ENCODE peak calls at places on chromosomes 2 and 18, in seven cellular contexts. W is bronchial epithelial cell, R is cardiac fibroblast, J is BE2C, E is AG04450, G is right atrium auricular region, Y is upper lobe of left lung. B is an unnamed sample.

GRCh38 chr2:95525294-95526035 is 40.9 kb upstream of the TRIM43B start:
- DNase-seq in W (no peak), R (peak; percentile 18), J (no peak), E (no peak), G (no peak), Y (peak; percentile 77), B (no peak)

GRCh38 chr2:51068237-51068636 is 36.3 kb upstream of the NRXN1 start:
- DNase-seq in W (no peak), R (no peak), J (no peak), E (no peak), G (no peak), Y (no peak), B (no peak)

GRCh38 chr2:218005486-218005885 is 2.7 kb upstream of the TNS1 start:
- DNase-seq in W (peak; percentile 73), R (no peak), J (no peak), E (no peak), G (no peak), Y (no peak), B (no peak)

GRCh38 chr2:45857848-45858520 is 206.5 kb downstream of the PRKCE start:
- DNase-seq in W (no peak), R (no peak), J (no peak), E (no peak), G (no peak), Y (peak; percentile 19), B (no peak)

GRCh38 chr18:56068030-56068671 is 480.2 kb upstream of the TCF4 start:
- DNase-seq in W (peak; percentile 74), R (peak; percentile 33), J (peak; percentile 32), E (peak; percentile 55), G (no peak), Y (no peak), B (no peak)

GRCh38 chr2:240685771-240686371 is 3.2 kb upstream of the AQP12B start:
- DNase-seq in W (peak; percentile 6), R (no peak), J (no peak), E (no peak), G (peak; percentile 50), Y (no peak), B (no peak)

GRCh38 chr2:157822993-157823392 is 53.1 kb downstream of the ACVR1 start:
- DNase-seq in W (peak; percentile 56), R (peak; percentile 70), J (no peak), E (no peak), G (no peak), Y (no peak), B (no peak)

GRCh38 chr2:70084973-70085710 is 2.1 kb upstream of the PCBP1 start:
- DNase-seq in W (peak; percentile 85), R (no peak), J (no peak), E (no peak), G (no peak), Y (no peak), B (no peak)

GRCh38 chr18:24987271-24987932 is 364.6 kb downstream of the ZNF521 start:
- DNase-seq in W (peak; percentile 35), R (peak; percentile 16), J (no peak), E (no peak), G (peak; percentile 74), Y (no peak), B (no peak)

GRCh38 chr18:27983780-27984179 is 193.2 kb downstream of the CDH2 start:
- DNase-seq in W (no peak), R (no peak), J (no peak), E (no peak), G (no peak), Y (no peak), B (no peak)

GRCh38 chr2:134973241-134974146 is 54.9 kb downstream of the CCNT2 start:
- DNase-seq in W (no peak), R (no peak), J (no peak), E (no peak), G (no peak), Y (no peak), B (no peak)

GRCh38 chr2:60556998-60557955 is 3.8 kb upstream of the BCL11A start:
- DNase-seq in W (no peak), R (no peak), J (no peak), E (no peak), G (no peak), Y (peak; percentile 25), B (no peak)

GRCh38 chr2:28352104-28352503 is 40.6 kb upstream of the FOSL2 start:
- DNase-seq in W (no peak), R (no peak), J (peak; percentile 59), E (no peak), G (no peak), Y (no peak), B (no peak)

GRCh38 chr2:151260492-151261239 is 997 bp downstream of the RBM43 start:
- DNase-seq in W (peak; percentile 34), R (peak; percentile 58), J (no peak), E (no peak), G (no peak), Y (no peak), B (no peak)

GRCh38 chr2:124664363-124664762 is 639.3 kb downstream of the CNTNAP5 start:
- DNase-seq in W (no peak), R (no peak), J (no peak), E (no peak), G (no peak), Y (no peak), B (no peak)

GRCh38 chr2:33785201-33786106 is 186.4 kb upstream of the FAM98A start:
- DNase-seq in W (no peak), R (no peak), J (no peak), E (no peak), G (no peak), Y (no peak), B (no peak)

GRCh38 chr2:16103614-16104344 is 163.4 kb downstream of the MYCN start:
- DNase-seq in W (no peak), R (no peak), J (peak; percentile 86), E (no peak), G (no peak), Y (no peak), B (no peak)

GRCh38 chr2:238187618-238188548 is 15.6 kb downstream of the ILKAP start:
- DNase-seq in W (no peak), R (no peak), J (no peak), E (no peak), G (no peak), Y (no peak), B (no peak)

DNA sequence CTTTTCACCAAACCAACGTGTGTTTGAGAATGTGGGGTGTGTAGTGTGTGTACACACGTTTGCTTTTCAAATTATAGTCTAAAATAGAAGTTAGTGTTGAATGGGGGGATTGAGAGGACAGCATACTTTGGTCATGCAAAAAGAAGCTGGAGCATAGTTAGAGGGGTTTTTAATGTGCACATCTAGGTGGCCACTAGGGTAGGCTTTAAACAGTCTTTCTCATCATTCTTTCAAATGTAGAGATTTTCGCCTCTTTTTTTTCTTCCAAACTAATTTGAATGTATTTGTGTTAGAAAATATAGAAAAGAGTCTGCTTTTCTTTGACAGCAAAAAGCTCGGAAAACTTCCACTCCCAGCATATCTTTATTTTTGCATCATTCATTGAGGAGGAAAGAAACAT is 165.2 kb upstream of the MYO3B start:
- DNase-seq in W (no peak), R (no peak), J (no peak), E (no peak), G (no peak), Y (no peak), B (no peak)
- TF ChIP-seq CTCF in W (no peak), R (no peak), J (no peak), E (no peak), G (no peak), Y (no peak), B (no peak)

GRCh38 chr2:207311316-207312005 is 145.7 kb upstream of the KLF7 start:
- DNase-seq in W (peak; percentile 93), R (peak; percentile 97), J (peak; percentile 63), E (peak; percentile 93), G (peak; percentile 79), Y (no peak), B (no peak)
- TF ChIP-seq CTCF in W (peak; percentile 20), R (peak; percentile 52), J (peak; percentile 64), E (peak; percentile 59), G (no peak), Y (peak; percentile 25), B (peak; percentile 49)

GRCh38 chr2:212147921-212148513 is 390.6 kb downstream of the ERBB4 start:
- DNase-seq in W (no peak), R (peak; percentile 29), J (no peak), E (no peak), G (no peak), Y (no peak), B (no peak)
- TF ChIP-seq CTCF in W (no peak), R (peak; percentile 41), J (peak; percentile 36), E (peak; percentile 48), G (no peak), Y (no peak), B (peak; percentile 59)

GRCh38 chr18:1663879-1664705 is 759.4 kb downstream of the ADCYAP1 start:
- DNase-seq in W (no peak), R (peak; percentile 36), J (peak; percentile 67), E (no peak), G (peak; percentile 60), Y (no peak), B (no peak)
- TF ChIP-seq CTCF in W (peak; percentile 47), R (peak; percentile 59), J (peak; percentile 80), E (no peak), G (peak; percentile 26), Y (peak; percentile 64), B (peak; percentile 53)

DNA sequence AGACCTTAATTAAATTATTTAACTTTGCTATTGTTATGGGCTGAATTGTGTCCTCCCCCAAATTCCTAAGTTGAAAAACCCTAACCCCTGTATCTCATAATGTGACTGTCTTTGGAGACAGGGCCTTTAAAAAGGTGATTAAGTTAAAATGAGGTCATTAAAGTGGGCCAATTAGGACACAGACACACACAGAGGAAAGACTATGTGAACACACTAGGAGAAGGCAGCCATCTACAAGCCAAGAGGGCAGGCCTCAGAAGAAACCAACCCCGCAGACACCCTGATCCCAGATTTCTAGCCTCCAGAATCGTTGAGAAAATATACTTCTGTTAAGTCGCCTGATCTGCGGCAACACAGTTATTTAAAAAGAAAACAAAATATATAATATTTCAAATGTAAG is 6.4 kb downstream of the STK17B start:
- DNase-seq in W (no peak), R (no peak), J (no peak), E (no peak), G (no peak), Y (no peak), B (no peak)
- TF ChIP-seq CTCF in W (no peak), R (no peak), J (no peak), E (no peak), G (no peak), Y (no peak), B (no peak)

B was measured in osteocyte.